ENCODE peak calls at places on chromosomes 6 and 20, in six cellular contexts. J is astrocyte of the spinal cord; V is GOT3; F is activated naive CD4-positive, alpha-beta T cell treated with anti-CD3 and anti-CD28 coated beads for 36 hours; N is NCI-H1436; L is lower lobe of right lung. I is an unnamed sample.

GRCh38 chr6:111038534-111039252 is 48.6 kb upstream of the SLC16A10 start:
- DNase-seq in V (no peak), L (no peak), J (no peak), F (peak), N (no peak), I (no peak)

GRCh38 chr6:24431045-24431451 is 28.3 kb downstream of the MRS2 start:
- DNase-seq in L (no peak), V (no peak), N (peak), F (peak), J (peak), I (peak)

GRCh38 chr20:33166533-33167113 is 1.3 kb upstream of the BPIFA2 start:
- DNase-seq in J (no peak), L (no peak), V (no peak), F (no peak), N (no peak), I (no peak)

GRCh38 chr20:61558726-61559125 is 306.7 kb downstream of the CDH4 start:
- DNase-seq in V (no peak), N (no peak), L (no peak), J (peak), F (no peak), I (peak)

GRCh38 chr6:100258752-100259151 is 206.0 kb downstream of the SIM1 start:
- DNase-seq in V (no peak), J (no peak), L (no peak), N (no peak), F (no peak), I (no peak)

GRCh38 chr6:92690997-92691599 is 728.3 kb downstream of the EPHA7 start:
- DNase-seq in F (no peak), V (no peak), N (no peak), L (no peak), J (peak), I (no peak)

GRCh38 chr20:49863666-49864065 is 51.0 kb downstream of the SLC9A8 start:
- DNase-seq in J (no peak), V (no peak), N (no peak), F (no peak), L (no peak), I (no peak)

GRCh38 chr6:89281779-89282246 is 33.3 kb downstream of the GABRR2 start:
- DNase-seq in N (peak), V (no peak), J (peak), L (peak), F (peak), I (peak)

GRCh38 chr6:89616531-89616930 is 22.0 kb downstream of the LYRM2 start:
- DNase-seq in V (no peak), F (no peak), N (no peak), L (no peak), J (no peak), I (no peak)

GRCh38 chr6:20569000-20569610 is 34.8 kb downstream of the CDKAL1 start:
- DNase-seq in L (no peak), F (no peak), J (peak), V (no peak), N (peak), I (peak)

GRCh38 chr6:107977283-107977682 is 19.3 kb upstream of the SEC63 start:
- DNase-seq in N (peak), L (no peak), F (no peak), J (peak), V (no peak), I (peak)

GRCh38 chr20:43941476-43942212 is 27.0 kb downstream of the TOX2 start:
- DNase-seq in N (no peak), J (peak), L (no peak), V (no peak), F (no peak), I (no peak)

GRCh38 chr20:7003598-7003997 is 236.1 kb downstream of the BMP2 start:
- DNase-seq in V (no peak), J (no peak), N (no peak), F (no peak), L (no peak), I (no peak)

GRCh38 chr20:48725589-48725991 is 102.2 kb downstream of the PREX1 start:
- DNase-seq in F (no peak), V (no peak), J (no peak), L (no peak), N (no peak), I (peak)

GRCh38 chr6:170093276-170093657 is 197.6 kb downstream of the DLL1 start:
- DNase-seq in F (no peak), J (no peak), V (no peak), L (peak), N (no peak), I (no peak)

GRCh38 chr20:48897298-48898044 is 24.0 kb upstream of the ARFGEF2 start:
- DNase-seq in J (peak), L (no peak), V (no peak), F (no peak), N (no peak), I (peak)

GRCh38 chr6:30508890-30509736 is 19.8 kb downstream of the HLA-E start:
- DNase-seq in J (no peak), L (no peak), F (peak), V (no peak), N (no peak), I (peak)

GRCh38 chr20:40643891-40644290 is 45.1 kb downstream of the MAFB start:
- DNase-seq in N (no peak), F (no peak), L (no peak), V (no peak), J (no peak), I (no peak)

GRCh38 chr6:107333491-107333890 is 125.9 kb downstream of the PDSS2 start:
- DNase-seq in L (no peak), V (no peak), J (no peak), F (no peak), N (no peak), I (no peak)

GRCh38 chr20:37846573-37846972 is 56.4 kb upstream of the VSTM2L start:
- DNase-seq in V (no peak), F (no peak), L (no peak), J (no peak), N (peak), I (no peak)

GRCh38 chr6:164102701-164103100 is 688.2 kb downstream of the QKI start:
- DNase-seq in L (no peak), N (no peak), F (no peak), V (no peak), J (no peak), I (no peak)

GRCh38 chr6:44058617-44059358 is 68.5 kb downstream of the MRPL14 start:
- DNase-seq in L (peak), V (no peak), J (peak), F (peak), N (no peak), I (peak)

I was measured in myocyte.